ENCODE peak calls at places on chromosomes 13 and 19, in five cellular contexts. One of them, this sample, is unnamed. For H3K9me3 and H3K36me3, the result is how much of the 10 kb centered on the place peaks cover.

GRCh38 chr13:48161530-48162179 is 66.8 kb upstream of the MED4 start:
- DNase-seq in neural progenitor cell: no peak
- DNase-seq in heart right ventricle: peak
- DNase-seq in SK-N-MC: no peak
- DNase-seq in lung: peak
- DNase-seq in this sample: no peak

GRCh38 chr19:28556371-28556770 is 656.6 kb downstream of the UQCRFS1 start:
- DNase-seq in neural progenitor cell: no peak
- DNase-seq in heart right ventricle: no peak
- DNase-seq in SK-N-MC: no peak
- DNase-seq in lung: peak
- DNase-seq in this sample: no peak

GRCh38 chr19:42199440-42200115 is 17.9 kb downstream of the DEDD2 start:
- DNase-seq in neural progenitor cell: no peak
- DNase-seq in heart right ventricle: peak
- DNase-seq in SK-N-MC: no peak
- DNase-seq in lung: peak
- DNase-seq in this sample: no peak

GRCh38 chr13:64369121-64369520 is 2861.0 kb downstream of the PCDH9 start:
- DNase-seq in neural progenitor cell: no peak
- DNase-seq in heart right ventricle: no peak
- DNase-seq in SK-N-MC: peak
- DNase-seq in lung: no peak
- DNase-seq in this sample: no peak

GRCh38 chr13:44734204-44734707 is 158.1 kb upstream of the TSC22D1 start:
- DNase-seq in neural progenitor cell: no peak
- DNase-seq in heart right ventricle: peak
- DNase-seq in SK-N-MC: peak
- DNase-seq in lung: peak
- DNase-seq in this sample: peak

GRCh38 chr13:40503966-40504591 is 162.4 kb downstream of the FOXO1 start:
- DNase-seq in neural progenitor cell: no peak
- DNase-seq in heart right ventricle: no peak
- DNase-seq in SK-N-MC: no peak
- DNase-seq in lung: no peak
- DNase-seq in this sample: peak

GRCh38 chr13:45119469-45119989 is 781 bp upstream of the GTF2F2 start:
- DNase-seq in neural progenitor cell: peak
- DNase-seq in heart right ventricle: no peak
- DNase-seq in SK-N-MC: no peak
- DNase-seq in lung: no peak
- DNase-seq in this sample: peak

GRCh38 chr19:497861-498590 is 1.7 kb downstream of the MADCAM1 start:
- DNase-seq in neural progenitor cell: no peak
- DNase-seq in heart right ventricle: no peak
- DNase-seq in SK-N-MC: no peak
- DNase-seq in lung: no peak
- DNase-seq in this sample: no peak

GRCh38 chr19:3467437-3468198 is 12.7 kb downstream of the SMIM24 start:
- DNase-seq in neural progenitor cell: no peak
- DNase-seq in heart right ventricle: no peak
- DNase-seq in SK-N-MC: no peak
- DNase-seq in lung: no peak
- DNase-seq in this sample: no peak

GRCh38 chr19:54440641-54441040 is 8.4 kb upstream of the LENG8 start:
- DNase-seq in neural progenitor cell: no peak
- DNase-seq in heart right ventricle: no peak
- DNase-seq in SK-N-MC: no peak
- DNase-seq in lung: no peak
- DNase-seq in this sample: no peak

GRCh38 chr13:44300895-44301638 is 72.6 kb upstream of the SERP2 start:
- DNase-seq in neural progenitor cell: no peak
- DNase-seq in heart right ventricle: no peak
- DNase-seq in SK-N-MC: peak
- DNase-seq in lung: peak
- DNase-seq in this sample: peak

GRCh38 chr13:28324181-28324789 is 170.6 kb downstream of the FLT1 start:
- DNase-seq in neural progenitor cell: peak
- DNase-seq in heart right ventricle: no peak
- DNase-seq in SK-N-MC: peak
- DNase-seq in lung: peak
- DNase-seq in this sample: peak

GRCh38 chr13:19845758-19846157 is 17.7 kb downstream of the ZMYM5 start:
- DNase-seq in neural progenitor cell: no peak
- DNase-seq in heart right ventricle: no peak
- DNase-seq in SK-N-MC: no peak
- DNase-seq in lung: no peak
- DNase-seq in this sample: peak

GRCh38 chr19:38877781-38878574 is at the start of gene RINL:
- DNase-seq in neural progenitor cell: no peak
- DNase-seq in heart right ventricle: no peak
- DNase-seq in SK-N-MC: no peak
- DNase-seq in lung: no peak
- DNase-seq in this sample: no peak

GRCh38 chr13:94416454-94417080 is 62.9 kb downstream of the DCT start:
- DNase-seq in neural progenitor cell: peak
- DNase-seq in heart right ventricle: no peak
- DNase-seq in SK-N-MC: no peak
- DNase-seq in lung: no peak
- DNase-seq in this sample: no peak

GRCh38 chr19:28044477-28044876 is 1168.5 kb downstream of the UQCRFS1 start:
- DNase-seq in neural progenitor cell: no peak
- DNase-seq in heart right ventricle: no peak
- DNase-seq in SK-N-MC: no peak
- DNase-seq in lung: no peak
- DNase-seq in this sample: no peak

GRCh38 chr13:40813662-40814454 is 24.4 kb downstream of the SLC25A15 start:
- DNase-seq in neural progenitor cell: peak
- DNase-seq in heart right ventricle: no peak
- DNase-seq in SK-N-MC: no peak
- DNase-seq in lung: no peak
- DNase-seq in this sample: no peak

GRCh38 chr13:92175330-92175729 is 776.9 kb downstream of the GPC5 start:
- DNase-seq in neural progenitor cell: peak
- DNase-seq in heart right ventricle: no peak
- DNase-seq in SK-N-MC: peak
- DNase-seq in lung: no peak
- DNase-seq in this sample: peak

GRCh38 chr13:48448963-48449614 is 36.2 kb upstream of the LPAR6 start:
- DNase-seq in neural progenitor cell: no peak
- DNase-seq in heart right ventricle: no peak
- DNase-seq in SK-N-MC: no peak
- DNase-seq in lung: no peak
- DNase-seq in this sample: no peak

GRCh38 chr13:47459512-47459911 is 541.6 kb downstream of the SUCLA2 start:
- DNase-seq in neural progenitor cell: peak
- DNase-seq in heart right ventricle: no peak
- DNase-seq in SK-N-MC: no peak
- DNase-seq in lung: no peak
- DNase-seq in this sample: no peak

GRCh38 chr13:98539655-98540054 is 37.3 kb downstream of the STK24 start:
- DNase-seq in neural progenitor cell: no peak
- DNase-seq in heart right ventricle: no peak
- DNase-seq in SK-N-MC: no peak
- DNase-seq in lung: no peak
- DNase-seq in this sample: no peak

GRCh38 chr13:48853381-48854102 is 122.2 kb upstream of the FNDC3A start:
- DNase-seq in neural progenitor cell: no peak
- DNase-seq in heart right ventricle: no peak
- DNase-seq in SK-N-MC: no peak
- DNase-seq in lung: no peak
- DNase-seq in this sample: no peak

GRCh38 chr13:46369506-46370268 is 17.4 kb downstream of the RUBCNL start:
- DNase-seq in neural progenitor cell: no peak
- DNase-seq in heart right ventricle: no peak
- DNase-seq in SK-N-MC: no peak
- DNase-seq in lung: no peak
- DNase-seq in this sample: no peak

GRCh38 chr19:2722541-2723344 is 1.6 kb upstream of the DIRAS1 start:
- DNase-seq in neural progenitor cell: no peak
- DNase-seq in heart right ventricle: peak
- DNase-seq in SK-N-MC: no peak
- DNase-seq in lung: no peak
- DNase-seq in this sample: peak

GRCh38 chr13:40940841-40941240 is 78.3 kb downstream of the ELF1 start:
- DNase-seq in neural progenitor cell: no peak
- DNase-seq in heart right ventricle: no peak
- DNase-seq in SK-N-MC: no peak
- DNase-seq in lung: no peak
- DNase-seq in this sample: no peak

GRCh38 chr13:110714798-110715394 is 1.4 kb downstream of the ING1 start:
- DNase-seq in neural progenitor cell: peak
- DNase-seq in heart right ventricle: peak
- DNase-seq in SK-N-MC: no peak
- DNase-seq in lung: peak
- DNase-seq in this sample: peak

GRCh38 chr19:7550987-7551761 is 15.7 kb downstream of the PNPLA6 start:
- DNase-seq in neural progenitor cell: peak
- DNase-seq in heart right ventricle: peak
- DNase-seq in SK-N-MC: no peak
- DNase-seq in lung: peak
- DNase-seq in this sample: no peak
- H3K4me3 ChIP-seq in neural progenitor cell: peak
- H3K4me3 ChIP-seq in heart right ventricle: peak
- H3K4me3 ChIP-seq in SK-N-MC: no peak
- H3K4me3 ChIP-seq in lung: no peak
- H3K4me3 ChIP-seq in this sample: no peak

GRCh38 chr19:56692496-56692895 is 20.9 kb upstream of the ZNF835 start:
- DNase-seq in neural progenitor cell: no peak
- DNase-seq in heart right ventricle: no peak
- DNase-seq in SK-N-MC: no peak
- DNase-seq in lung: no peak
- DNase-seq in this sample: no peak
- H3K9me3 ChIP-seq in neural progenitor cell: under half
- H3K9me3 ChIP-seq in heart right ventricle: under half
- H3K9me3 ChIP-seq in SK-N-MC: under half
- H3K9me3 ChIP-seq in lung: under half
- H3K9me3 ChIP-seq in this sample: under half

GRCh38 chr13:86840250-86841191 is 830.6 kb upstream of the SLITRK5 start:
- DNase-seq in neural progenitor cell: no peak
- DNase-seq in heart right ventricle: no peak
- DNase-seq in SK-N-MC: no peak
- DNase-seq in lung: no peak
- DNase-seq in this sample: no peak
- H3K36me3 ChIP-seq in neural progenitor cell: under half
- H3K36me3 ChIP-seq in heart right ventricle: under half
- H3K36me3 ChIP-seq in SK-N-MC: under half
- H3K36me3 ChIP-seq in lung: under half
- H3K36me3 ChIP-seq in this sample: under half

GRCh38 chr13:79434578-79434977 is 28.5 kb upstream of the RBM26 start:
- DNase-seq in neural progenitor cell: no peak
- DNase-seq in heart right ventricle: no peak
- DNase-seq in SK-N-MC: no peak
- DNase-seq in lung: no peak
- DNase-seq in this sample: no peak
- H3K4me3 ChIP-seq in neural progenitor cell: no peak
- H3K4me3 ChIP-seq in heart right ventricle: no peak
- H3K4me3 ChIP-seq in SK-N-MC: no peak
- H3K4me3 ChIP-seq in lung: no peak
- H3K4me3 ChIP-seq in this sample: no peak

GRCh38 chr13:33743438-33744368 is 74.2 kb upstream of the RFC3 start:
- DNase-seq in neural progenitor cell: no peak
- DNase-seq in heart right ventricle: no peak
- DNase-seq in SK-N-MC: no peak
- DNase-seq in lung: no peak
- DNase-seq in this sample: no peak
- H3K9me3 ChIP-seq in neural progenitor cell: under half
- H3K9me3 ChIP-seq in heart right ventricle: under half
- H3K9me3 ChIP-seq in SK-N-MC: under half
- H3K9me3 ChIP-seq in lung: under half
- H3K9me3 ChIP-seq in this sample: under half